ENCODE peak calls at places on chromosome 7, in four cellular contexts. K, Z, Q and A are unnamed samples.

GRCh38 chr7:75928600-75928939 is 13.6 kb downstream of the POR start:
- DNase-seq in Q (no peak), K (peak; percentile 37), Z (no peak), A (no peak)

GRCh38 chr7:112414855-112415490 is 35.3 kb upstream of the IFRD1 start:
- DNase-seq in K (no peak), Q (peak; percentile 65), Z (no peak), A (no peak)

GRCh38 chr7:44447874-44448425 is 42.5 kb downstream of the NUDCD3 start:
- DNase-seq in Z (no peak), Q (no peak), K (no peak), A (no peak)

GRCh38 chr7:88202278-88202677 is 17.6 kb downstream of the SRI start:
- DNase-seq in Z (no peak), Q (no peak), K (no peak), A (no peak)

GRCh38 chr7:133676805-133677370 is 424.0 kb downstream of the EXOC4 start:
- DNase-seq in Z (no peak), K (no peak), Q (peak; percentile 32), A (peak; percentile 17)

GRCh38 chr7:103343758-103344452 is 662 bp downstream of the DNAJC2 start:
- DNase-seq in Z (no peak), Q (peak; percentile 26), K (peak; percentile 33), A (peak; percentile 25)

GRCh38 chr7:45704683-45705016 is 130.5 kb downstream of the ADCY1 start:
- DNase-seq in K (no peak), Q (no peak), Z (peak; percentile 28), A (no peak)

GRCh38 chr7:137667633-137668387 is 179.0 kb downstream of the DGKI start:
- DNase-seq in Z (no peak), K (no peak), Q (peak; percentile 75), A (peak; percentile 92)

GRCh38 chr7:18399624-18400235 is 95.8 kb upstream of the HDAC9 start:
- DNase-seq in K (no peak), Z (no peak), Q (no peak), A (peak; percentile 15)

GRCh38 chr7:92763636-92764423 is 72.5 kb downstream of the CDK6 start:
- DNase-seq in Z (no peak), K (no peak), Q (peak; percentile 51), A (peak; percentile 61)

GRCh38 chr7:9958461-9958860 is 1015.2 kb upstream of the PHF14 start:
- DNase-seq in K (no peak), Q (no peak), Z (no peak), A (no peak)

GRCh38 chr7:7978860-7979259 is 10.3 kb downstream of the GLCCI1 start:
- DNase-seq in K (no peak), Q (no peak), Z (no peak), A (no peak)

GRCh38 chr7:75642810-75643486 is 95.8 kb downstream of the HIP1 start:
- DNase-seq in Z (no peak), Q (peak; percentile 79), K (peak; percentile 67), A (peak; percentile 46)

GRCh38 chr7:34311591-34311990 is 346.4 kb upstream of the NPSR1 start:
- DNase-seq in Q (no peak), Z (no peak), K (no peak), A (no peak)

GRCh38 chr7:117127585-117128168 is 174.4 kb downstream of the ST7 start:
- DNase-seq in Z (peak; percentile 64), K (peak; percentile 55), Q (peak; percentile 76), A (peak; percentile 60)

GRCh38 chr7:3956949-3957348 is 655.9 kb downstream of the SDK1 start:
- DNase-seq in Q (no peak), Z (no peak), K (no peak), A (no peak)

GRCh38 chr7:3922175-3922635 is 621.2 kb downstream of the SDK1 start:
- DNase-seq in Q (peak; percentile 89), Z (peak; percentile 80), K (no peak), A (peak; percentile 62)

GRCh38 chr7:44060948-44061644 is 4.3 kb downstream of the PGAM2 start:
- DNase-seq in Z (no peak), K (no peak), Q (no peak), A (no peak)

DNA sequence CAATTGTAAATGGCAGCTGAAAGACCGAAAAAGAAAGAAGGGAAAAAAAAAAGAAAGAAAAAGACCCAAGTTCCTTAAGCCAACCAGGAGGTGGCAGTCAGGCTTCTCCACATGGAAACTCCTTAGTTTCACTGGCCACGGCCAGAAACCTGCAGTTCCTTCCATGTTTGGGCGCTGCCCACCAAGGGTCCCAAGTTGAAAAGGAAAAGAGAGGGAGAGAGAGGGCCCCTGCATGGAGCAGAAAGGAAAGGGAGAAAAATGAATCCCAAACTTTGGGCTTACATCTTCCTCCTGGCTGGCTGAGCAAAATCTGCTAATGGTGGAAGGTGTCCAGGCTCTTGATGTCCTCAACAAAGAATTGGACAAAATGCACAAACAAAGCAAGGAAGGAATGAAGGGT is 31.8 kb upstream of the ABCA13 start:
- DNase-seq in K (no peak), Q (peak; percentile 15), Z (no peak), A (peak; percentile 33)
- TF ChIP-seq CTCF in K (no peak), Q (peak; percentile 53), Z (no peak), A (peak; percentile 58)

DNA sequence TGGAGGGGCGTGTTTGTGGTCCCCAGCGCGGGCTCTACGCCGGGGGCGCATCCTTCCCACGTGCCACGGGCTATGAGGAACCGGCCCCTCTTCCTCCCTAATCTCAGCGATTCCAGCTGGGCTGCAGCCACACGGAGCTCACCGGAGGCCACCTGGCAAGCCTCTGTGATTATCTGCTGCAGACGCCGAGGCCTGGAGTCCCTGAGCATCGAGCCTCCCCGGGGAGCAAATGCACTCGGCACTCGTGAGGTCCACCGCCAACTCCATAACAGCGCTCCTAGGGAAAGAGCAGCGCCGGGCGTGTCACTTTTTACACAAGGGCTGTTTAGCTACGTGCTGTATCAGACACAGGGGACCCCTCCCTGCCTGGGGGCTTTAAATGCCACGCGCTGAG is 101.1 kb downstream of the DYNC2I1 start:
- DNase-seq in Z (no peak), K (no peak), Q (no peak), A (no peak)
- H3K4me3 ChIP-seq in Z (peak overlapping the region; percentile 10), K (peak overlapping the region; percentile 44), Q (no peak overlapping the region), A (no peak overlapping the region)

GRCh38 chr7:53358301-53358700 is 322.9 kb downstream of the POM121L12 start:
- DNase-seq in K (no peak), Z (no peak), Q (no peak), A (no peak)
- TF ChIP-seq CTCF in K (no peak), Z (no peak), Q (no peak), A (no peak)

GRCh38 chr7:27203378-27203953 is 3.6 kb upstream of the HOXA13 start:
- DNase-seq in Z (peak; percentile 28), K (no peak), Q (no peak), A (no peak)
- H3K4me3 ChIP-seq in Z (no peak overlapping the region), K (no peak overlapping the region), Q (no peak overlapping the region), A (no peak overlapping the region)

GRCh38 chr7:26779978-26780595 is 84.3 kb downstream of the SKAP2 start:
- DNase-seq in Q (no peak), Z (no peak), K (no peak), A (no peak)

GRCh38 chr7:26782501-26782900 is 81.9 kb downstream of the SKAP2 start:
- DNase-seq in Q (no peak), K (no peak), Z (no peak), A (no peak)

GRCh38 chr7:26777383-26777782 is 87.0 kb downstream of the SKAP2 start:
- DNase-seq in Z (no peak), K (no peak), Q (no peak), A (no peak)
- TF ChIP-seq CTCF in Z (no peak), K (no peak), Q (no peak), A (no peak)

GRCh38 chr7:2403014-2403717 is at the start of gene CHST12:
- DNase-seq in Z (peak; percentile 93), K (peak; percentile 96), Q (peak; percentile 97), A (peak; percentile 92)

GRCh38 chr7:2405201-2405600 is 1.8 kb downstream of the CHST12 start:
- DNase-seq in Q (no peak), Z (no peak), K (no peak), A (no peak)

GRCh38 chr7:2404714-2405119 is 1.3 kb downstream of the CHST12 start:
- DNase-seq in Q (no peak), K (no peak), Z (no peak), A (no peak)

GRCh38 chr7:2403718-2404648 is 572 bp downstream of the CHST12 start:
- DNase-seq in Z (peak; percentile 62), K (peak; percentile 34), Q (peak; percentile 42), A (peak; percentile 25)

GRCh38 chr7:2405601-2406345 is 2.4 kb downstream of the CHST12 start:
- DNase-seq in Q (no peak), K (peak; percentile 44), Z (no peak), A (peak; percentile 29)
- H3K4me3 ChIP-seq in Q (no peak overlapping the region), K (peak overlapping the region; percentile 64), Z (no peak overlapping the region), A (peak overlapping the region; percentile 26)

GRCh38 chr7:26199301-26200112 is 1.0 kb downstream of the HNRNPA2B1 start:
- DNase-seq in Z (no peak), K (peak; percentile 61), Q (peak; percentile 52), A (peak; percentile 36)
- TF ChIP-seq CTCF in Z (no peak), K (no peak), Q (no peak), A (no peak)

GRCh38 chr7:122629412-122629953 is 69.4 kb downstream of the RNF133 start:
- DNase-seq in K (no peak), Q (no peak), Z (no peak), A (no peak)
- H3K4me3 ChIP-seq in K (no peak overlapping the region), Q (no peak overlapping the region), Z (no peak overlapping the region), A (no peak overlapping the region)

GRCh38 chr7:101321491-101322401 is at the start of gene IFT22:
- DNase-seq in Z (peak; percentile 88), K (peak; percentile 82), Q (peak; percentile 93), A (peak; percentile 89)
- TF ChIP-seq CTCF in Z (peak; percentile 40), K (no peak), Q (peak; percentile 29), A (peak; percentile 54)

DNA sequence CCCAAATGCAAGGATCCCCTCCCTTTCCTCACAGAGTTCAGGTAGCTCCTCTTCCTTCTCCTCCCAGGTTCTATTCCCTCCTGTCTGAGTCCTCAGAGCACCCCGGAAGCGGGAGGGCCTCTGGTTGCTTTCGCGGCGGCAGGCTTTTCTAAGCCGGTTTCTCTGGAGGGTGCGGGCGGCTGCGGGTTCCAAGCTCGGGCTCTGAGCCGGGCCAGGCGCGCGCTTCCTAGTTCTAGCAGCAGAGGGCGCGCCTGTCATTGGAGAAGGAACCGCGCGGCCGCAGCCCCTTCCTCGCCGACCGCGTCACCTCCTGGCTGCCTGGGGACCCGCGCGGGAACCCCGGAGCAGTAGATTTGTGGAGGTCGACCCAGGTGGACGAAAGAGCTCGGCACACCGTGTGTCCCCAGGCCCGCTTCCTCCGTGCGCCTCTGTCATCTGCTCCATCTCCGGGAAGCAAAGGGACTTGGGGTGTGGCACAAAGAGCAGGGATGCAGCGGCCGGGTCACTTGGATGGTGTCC is 388.9 kb upstream of the PODXL start:
- DNase-seq in K (no peak), Z (no peak), Q (peak; percentile 48), A (peak; percentile 19)
- H3K4me3 ChIP-seq in K (no peak overlapping the region), Z (peak overlapping the region; percentile 30), Q (no peak overlapping the region), A (peak overlapping the region; percentile 52)